ENCODE peak calls at places on chromosomes 13 and 19, in nine cellular contexts. One of them, this sample, is unnamed.

GRCh38 chr13:70568571-70568970 is 460.3 kb upstream of the KLHL1 start:
- DNase-seq in IMR-90: peak; percentile 26
- DNase-seq in stomach: no peak
- DNase-seq in GM12891: peak; percentile 4
- DNase-seq in H1: no peak
- DNase-seq in prostate gland: peak; percentile 9
- DNase-seq in breast epithelium: no peak
- DNase-seq in tibial nerve: no peak
- DNase-seq in K562: peak; percentile 5
- DNase-seq in this sample: peak; percentile 2

GRCh38 chr19:30328096-30328495 is 44.1 kb upstream of the ZNF536 start:
- DNase-seq in IMR-90: no peak
- DNase-seq in stomach: no peak
- DNase-seq in GM12891: no peak
- DNase-seq in H1: no peak
- DNase-seq in prostate gland: no peak
- DNase-seq in breast epithelium: no peak
- DNase-seq in tibial nerve: no peak
- DNase-seq in K562: no peak
- DNase-seq in this sample: no peak

GRCh38 chr13:97492684-97493371 is 58.9 kb downstream of the RAP2A start:
- DNase-seq in IMR-90: no peak
- DNase-seq in stomach: no peak
- DNase-seq in GM12891: no peak
- DNase-seq in H1: no peak
- DNase-seq in prostate gland: no peak
- DNase-seq in breast epithelium: no peak
- DNase-seq in tibial nerve: no peak
- DNase-seq in K562: no peak
- DNase-seq in this sample: no peak

GRCh38 chr19:3818479-3818878 is 32.3 kb upstream of the MATK start:
- DNase-seq in IMR-90: peak; percentile 31
- DNase-seq in stomach: no peak
- DNase-seq in GM12891: no peak
- DNase-seq in H1: no peak
- DNase-seq in prostate gland: peak; percentile 16
- DNase-seq in breast epithelium: no peak
- DNase-seq in tibial nerve: no peak
- DNase-seq in K562: no peak
- DNase-seq in this sample: peak; percentile 60

GRCh38 chr13:90605690-90606089 is 741.8 kb upstream of the MIR17HG start:
- DNase-seq in IMR-90: no peak
- DNase-seq in stomach: no peak
- DNase-seq in GM12891: no peak
- DNase-seq in H1: no peak
- DNase-seq in prostate gland: no peak
- DNase-seq in breast epithelium: no peak
- DNase-seq in tibial nerve: no peak
- DNase-seq in K562: no peak
- DNase-seq in this sample: no peak

GRCh38 chr13:67966065-67966464 is 735.9 kb upstream of the PCDH9 start:
- DNase-seq in IMR-90: no peak
- DNase-seq in stomach: no peak
- DNase-seq in GM12891: no peak
- DNase-seq in H1: no peak
- DNase-seq in prostate gland: no peak
- DNase-seq in breast epithelium: no peak
- DNase-seq in tibial nerve: no peak
- DNase-seq in K562: no peak
- DNase-seq in this sample: no peak

GRCh38 chr13:108033800-108034707 is 181.3 kb downstream of the LIG4 start:
- DNase-seq in IMR-90: no peak
- DNase-seq in stomach: no peak
- DNase-seq in GM12891: no peak
- DNase-seq in H1: no peak
- DNase-seq in prostate gland: no peak
- DNase-seq in breast epithelium: no peak
- DNase-seq in tibial nerve: no peak
- DNase-seq in K562: no peak
- DNase-seq in this sample: no peak

GRCh38 chr13:23707674-23708073 is 137.5 kb downstream of the TNFRSF19 start:
- DNase-seq in IMR-90: peak; percentile 49
- DNase-seq in stomach: no peak
- DNase-seq in GM12891: no peak
- DNase-seq in H1: no peak
- DNase-seq in prostate gland: no peak
- DNase-seq in breast epithelium: no peak
- DNase-seq in tibial nerve: no peak
- DNase-seq in K562: no peak
- DNase-seq in this sample: no peak

GRCh38 chr13:99085139-99085845 is 107.4 kb upstream of the DOCK9 start:
- DNase-seq in IMR-90: no peak
- DNase-seq in stomach: no peak
- DNase-seq in GM12891: no peak
- DNase-seq in H1: no peak
- DNase-seq in prostate gland: no peak
- DNase-seq in breast epithelium: no peak
- DNase-seq in tibial nerve: no peak
- DNase-seq in K562: no peak
- DNase-seq in this sample: no peak

GRCh38 chr13:103282571-103283450 is 216.6 kb upstream of the SLC10A2 start:
- DNase-seq in IMR-90: peak; percentile 49
- DNase-seq in stomach: no peak
- DNase-seq in GM12891: no peak
- DNase-seq in H1: no peak
- DNase-seq in prostate gland: no peak
- DNase-seq in breast epithelium: no peak
- DNase-seq in tibial nerve: no peak
- DNase-seq in K562: no peak
- DNase-seq in this sample: peak; percentile 63

GRCh38 chr13:94175076-94175475 is 304.4 kb downstream of the DCT start:
- DNase-seq in IMR-90: no peak
- DNase-seq in stomach: no peak
- DNase-seq in GM12891: no peak
- DNase-seq in H1: no peak
- DNase-seq in prostate gland: no peak
- DNase-seq in breast epithelium: no peak
- DNase-seq in tibial nerve: no peak
- DNase-seq in K562: no peak
- DNase-seq in this sample: no peak

GRCh38 chr13:42883771-42884170 is 102.4 kb downstream of the FAM216B start:
- DNase-seq in IMR-90: peak; percentile 33
- DNase-seq in stomach: no peak
- DNase-seq in GM12891: no peak
- DNase-seq in H1: no peak
- DNase-seq in prostate gland: peak; percentile 39
- DNase-seq in breast epithelium: no peak
- DNase-seq in tibial nerve: no peak
- DNase-seq in K562: no peak
- DNase-seq in this sample: no peak

GRCh38 chr19:30426864-30427263 is 54.7 kb downstream of the ZNF536 start:
- DNase-seq in IMR-90: no peak
- DNase-seq in stomach: no peak
- DNase-seq in GM12891: no peak
- DNase-seq in H1: no peak
- DNase-seq in prostate gland: no peak
- DNase-seq in breast epithelium: no peak
- DNase-seq in tibial nerve: no peak
- DNase-seq in K562: no peak
- DNase-seq in this sample: no peak

GRCh38 chr13:64158910-64159309 is 2743.3 kb upstream of the PCDH20 start:
- DNase-seq in IMR-90: peak; percentile 41
- DNase-seq in stomach: no peak
- DNase-seq in GM12891: no peak
- DNase-seq in H1: no peak
- DNase-seq in prostate gland: no peak
- DNase-seq in breast epithelium: no peak
- DNase-seq in tibial nerve: no peak
- DNase-seq in K562: no peak
- DNase-seq in this sample: peak; percentile 0

DNA sequence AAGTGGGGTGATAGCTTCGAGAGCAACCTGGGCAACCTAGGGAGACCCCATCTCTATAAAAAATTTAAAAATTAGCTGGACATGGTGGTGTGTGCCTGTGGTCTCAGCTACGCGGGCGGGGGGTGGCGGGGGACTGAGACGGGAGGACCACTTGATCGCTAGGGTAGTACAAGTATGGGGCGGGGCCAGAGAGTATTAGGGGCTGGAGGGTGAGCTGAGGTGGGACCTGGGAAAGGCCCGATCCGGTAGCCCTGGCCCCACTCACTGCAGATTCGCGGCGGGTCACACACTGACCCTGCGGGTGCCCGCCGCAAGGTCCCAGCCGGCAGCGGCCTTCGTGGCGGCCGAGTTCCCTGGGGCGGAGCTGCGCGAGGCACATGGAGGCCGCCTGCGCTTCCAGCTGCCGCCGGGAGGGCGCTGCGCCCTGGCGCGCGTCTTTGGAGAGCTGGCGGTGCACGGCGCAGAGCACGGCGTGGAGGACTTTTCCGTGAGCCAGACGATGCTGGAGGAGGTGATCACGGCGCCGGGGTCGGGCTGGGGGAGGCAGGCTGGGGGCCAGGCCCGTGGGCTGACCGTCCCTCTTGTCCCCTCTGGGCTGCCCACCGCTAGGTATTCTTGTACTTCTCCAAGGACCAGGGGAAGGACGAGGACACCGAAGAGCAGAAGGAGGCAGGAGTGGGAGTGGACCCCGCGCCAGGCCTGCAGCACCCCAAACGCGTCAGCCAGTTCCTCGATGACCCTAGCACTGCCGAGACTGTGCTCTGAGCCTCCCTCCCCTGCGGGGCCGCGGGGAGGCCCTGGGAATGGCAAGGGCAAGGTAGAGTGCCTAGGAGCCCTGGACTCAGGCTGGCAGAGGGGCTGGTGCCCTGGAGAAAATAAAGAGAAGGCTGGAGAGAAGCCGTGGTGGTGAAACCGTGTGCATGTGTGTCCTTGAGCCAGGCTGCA is 2.0 kb upstream of the ARHGAP45 start:
- DNase-seq in IMR-90: peak; percentile 68
- DNase-seq in stomach: peak; percentile 81
- DNase-seq in GM12891: peak; percentile 75
- DNase-seq in H1: no peak
- DNase-seq in prostate gland: peak; percentile 38
- DNase-seq in breast epithelium: no peak
- DNase-seq in tibial nerve: no peak
- DNase-seq in K562: no peak
- DNase-seq in this sample: peak; percentile 86
- TF ChIP-seq POLR2A in IMR-90: no peak
- TF ChIP-seq POLR2A in stomach: no peak
- TF ChIP-seq POLR2A in GM12891: no peak
- TF ChIP-seq POLR2A in H1: no peak
- TF ChIP-seq POLR2A in prostate gland: no peak
- TF ChIP-seq POLR2A in breast epithelium: no peak
- TF ChIP-seq POLR2A in tibial nerve: no peak
- TF ChIP-seq POLR2A in K562: no peak
- TF ChIP-seq POLR2A in this sample: no peak

DNA sequence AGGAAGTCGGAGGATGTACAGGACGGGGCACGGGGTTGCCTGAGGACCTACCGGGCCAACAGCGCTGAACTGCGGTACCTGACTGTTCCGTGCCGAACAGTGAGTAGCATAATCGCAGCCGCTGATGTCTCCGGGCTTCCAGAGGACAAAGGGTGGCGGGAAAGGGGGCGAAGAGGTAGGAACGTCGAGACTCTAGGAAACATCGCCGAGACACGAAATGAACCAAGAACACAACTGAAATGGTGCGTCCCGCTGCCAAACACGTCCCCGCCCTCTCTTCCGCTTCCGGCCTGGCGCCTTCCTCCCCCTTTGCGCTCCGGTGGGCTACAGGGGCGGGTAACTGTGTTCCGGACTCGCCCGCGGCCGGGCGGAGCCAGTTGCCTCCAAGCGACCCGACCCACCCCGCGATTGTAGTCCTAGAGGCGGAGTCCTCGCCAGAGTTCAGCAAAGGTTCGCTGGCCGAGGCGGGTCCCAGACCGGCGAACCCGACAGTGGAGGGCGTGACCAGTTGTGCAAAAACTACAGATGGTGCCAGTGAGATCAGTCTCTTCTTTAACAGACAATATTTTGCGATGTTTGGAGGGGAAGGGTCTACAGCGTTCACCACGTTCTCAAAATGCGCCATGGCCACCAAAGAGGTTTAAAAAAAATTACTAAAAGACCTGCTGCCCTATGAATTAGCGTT is at the start of gene MRPS31:
- DNase-seq in IMR-90: peak; percentile 91
- DNase-seq in stomach: peak; percentile 96
- DNase-seq in GM12891: peak; percentile 82
- DNase-seq in H1: peak; percentile 90
- DNase-seq in prostate gland: peak; percentile 85
- DNase-seq in breast epithelium: peak; percentile 95
- DNase-seq in tibial nerve: peak; percentile 86
- DNase-seq in K562: peak; percentile 87
- DNase-seq in this sample: peak; percentile 68
- TF ChIP-seq POLR2A in IMR-90: peak; percentile 51
- TF ChIP-seq POLR2A in stomach: peak; percentile 5
- TF ChIP-seq POLR2A in GM12891: peak; percentile 91
- TF ChIP-seq POLR2A in H1: peak; percentile 44
- TF ChIP-seq POLR2A in prostate gland: peak; percentile 64
- TF ChIP-seq POLR2A in breast epithelium: peak; percentile 32
- TF ChIP-seq POLR2A in tibial nerve: peak; percentile 37
- TF ChIP-seq POLR2A in K562: peak; percentile 86
- TF ChIP-seq POLR2A in this sample: peak; percentile 67

GRCh38 chr19:39532233-39533002 is at the start of gene EID2B:
- DNase-seq in IMR-90: peak; percentile 95
- DNase-seq in stomach: peak; percentile 97
- DNase-seq in GM12891: peak; percentile 84
- DNase-seq in H1: peak; percentile 94
- DNase-seq in prostate gland: peak; percentile 91
- DNase-seq in breast epithelium: peak; percentile 95
- DNase-seq in tibial nerve: peak; percentile 91
- DNase-seq in K562: peak; percentile 98
- DNase-seq in this sample: peak; percentile 97
- TF ChIP-seq POLR2A in IMR-90: peak; percentile 30
- TF ChIP-seq POLR2A in stomach: no peak
- TF ChIP-seq POLR2A in GM12891: peak; percentile 68
- TF ChIP-seq POLR2A in H1: no peak
- TF ChIP-seq POLR2A in prostate gland: peak; percentile 62
- TF ChIP-seq POLR2A in breast epithelium: no peak
- TF ChIP-seq POLR2A in tibial nerve: peak; percentile 41
- TF ChIP-seq POLR2A in K562: peak; percentile 68
- TF ChIP-seq POLR2A in this sample: peak; percentile 92

DNA sequence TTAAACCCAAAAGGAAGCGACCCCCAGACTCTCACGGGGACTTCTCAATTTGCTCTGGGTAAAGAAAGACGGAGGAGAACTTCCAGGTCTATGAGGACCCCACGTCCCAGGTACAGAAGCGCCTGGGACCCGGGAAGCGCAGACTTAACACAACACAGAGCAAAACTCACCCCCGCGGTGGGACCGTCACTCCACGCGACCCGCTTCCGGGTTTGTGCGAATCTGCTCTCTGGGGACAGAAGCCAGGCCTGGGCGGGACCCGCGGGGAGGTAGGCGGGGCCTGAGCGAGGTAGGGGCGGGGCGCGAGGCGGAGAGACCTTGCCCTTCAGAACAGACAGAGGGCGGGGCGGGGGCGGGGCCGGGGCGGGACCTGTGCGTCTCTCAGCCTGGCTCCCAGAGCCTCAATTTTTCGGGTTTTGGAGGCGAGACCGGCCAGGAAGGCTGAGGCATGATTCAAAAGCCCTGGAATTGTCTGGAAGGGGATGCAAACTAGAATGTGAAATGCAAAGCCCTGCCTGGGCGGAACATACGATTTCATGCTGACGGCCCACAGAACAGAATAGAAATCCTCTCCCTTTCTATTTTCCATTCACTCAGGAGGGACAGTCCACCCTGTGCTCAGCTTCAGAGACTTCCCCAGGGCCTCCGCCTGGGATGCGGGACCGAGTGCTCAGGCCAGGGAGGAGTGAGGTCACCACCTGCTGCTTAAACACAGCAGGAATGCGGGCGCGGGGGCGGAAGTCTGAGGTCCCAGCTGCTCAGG is 19.3 kb upstream of the ZNF888 start:
- DNase-seq in IMR-90: peak; percentile 75
- DNase-seq in stomach: peak; percentile 97
- DNase-seq in GM12891: peak; percentile 84
- DNase-seq in H1: no peak
- DNase-seq in prostate gland: peak; percentile 95
- DNase-seq in breast epithelium: peak; percentile 97
- DNase-seq in tibial nerve: peak; percentile 81
- DNase-seq in K562: peak; percentile 88
- DNase-seq in this sample: peak; percentile 83
- TF ChIP-seq POLR2A in IMR-90: peak; percentile 71
- TF ChIP-seq POLR2A in stomach: peak; percentile 92
- TF ChIP-seq POLR2A in GM12891: peak; percentile 84
- TF ChIP-seq POLR2A in H1: peak; percentile 63
- TF ChIP-seq POLR2A in prostate gland: peak; percentile 94
- TF ChIP-seq POLR2A in breast epithelium: peak; percentile 84
- TF ChIP-seq POLR2A in tibial nerve: peak; percentile 48
- TF ChIP-seq POLR2A in K562: peak; percentile 90
- TF ChIP-seq POLR2A in this sample: peak; percentile 90

This sample was measured in H54.